ENCODE peak calls at places on chromosomes 4 and X, in five cellular contexts. M, P, C, H and I are unnamed samples.

GRCh38 chr4:108045687-108046024 is 56.0 kb downstream of the HADH start:
- DNase-seq in C (peak), M (no peak), P (no peak), H (no peak), I (no peak)

GRCh38 chrX:24371391-24371972 is 11.0 kb downstream of the SUPT20HL1 start:
- DNase-seq in H (peak), M (no peak), P (peak), C (peak), I (peak)

GRCh38 chrX:41275661-41276609 is 58.0 kb upstream of the DDX3X start:
- DNase-seq in M (no peak), C (peak), H (peak), P (peak), I (peak)

GRCh38 chrX:35826503-35826902 is 28.4 kb downstream of the MAGEB16 start:
- DNase-seq in P (no peak), C (no peak), M (no peak), H (no peak), I (no peak)

GRCh38 chrX:149036086-149036485 is 469.0 kb downstream of the IDS start:
- DNase-seq in C (no peak), H (no peak), P (no peak), M (no peak), I (no peak)

GRCh38 chrX:149939271-149940014 is 1.2 kb upstream of the EOLA2 start:
- DNase-seq in H (peak), P (peak), M (peak), C (peak), I (peak)

GRCh38 chr4:26758899-26759298 is 101.7 kb upstream of the STIM2 start:
- DNase-seq in C (no peak), P (no peak), H (no peak), M (no peak), I (no peak)

GRCh38 chrX:79413009-79413408 is 45.9 kb upstream of the ITM2A start:
- DNase-seq in P (peak), C (no peak), H (no peak), M (no peak), I (no peak)

GRCh38 chrX:103640401-103641155 is 11.8 kb downstream of the TCEAL1 start:
- DNase-seq in H (no peak), C (no peak), M (no peak), P (peak), I (no peak)